ENCODE peak calls at places on chromosomes 7 and 10, in seven cellular contexts. B, L, H, R, F, P and V are unnamed samples.

GRCh38 chr10:77532068-77532467 is 105.5 kb downstream of the KCNMA1 start:
- DNase-seq in B (no peak), L (no peak), H (no peak), R (no peak), F (peak; percentile 75), P (no peak), V (no peak)

GRCh38 chr10:113585949-113586348 is 33.1 kb downstream of the HABP2 start:
- DNase-seq in B (no peak), L (no peak), H (no peak), R (no peak), F (no peak), P (no peak), V (no peak)

GRCh38 chr10:124743188-124744046 is 761 bp downstream of the FAM53B start:
- DNase-seq in B (peak; percentile 46), L (peak; percentile 50), H (peak; percentile 41), R (no peak), F (no peak), P (peak; percentile 54), V (peak; percentile 81)

GRCh38 chr10:21452203-21452602 is 73.3 kb downstream of the SKIDA1 start:
- DNase-seq in B (no peak), L (peak; percentile 11), H (no peak), R (no peak), F (no peak), P (no peak), V (no peak)

GRCh38 chr7:12770227-12770975 is 83.0 kb downstream of the ARL4A start:
- DNase-seq in B (no peak), L (peak; percentile 35), H (no peak), R (peak; percentile 18), F (peak; percentile 23), P (no peak), V (peak; percentile 50)

GRCh38 chr7:148959726-148960125 is 68.6 kb downstream of the PDIA4 start:
- DNase-seq in B (no peak), L (no peak), H (no peak), R (no peak), F (no peak), P (no peak), V (no peak)

GRCh38 chr10:79348640-79348988 is 1.3 kb downstream of the PPIF start:
- DNase-seq in B (no peak), L (no peak), H (no peak), R (no peak), F (no peak), P (no peak), V (no peak)

GRCh38 chr10:72800000-72800740 is 93.4 kb upstream of the OIT3 start:
- DNase-seq in B (no peak), L (peak; percentile 33), H (no peak), R (no peak), F (peak; percentile 7), P (no peak), V (peak; percentile 44)

GRCh38 chr7:94375713-94376112 is 19.0 kb upstream of the COL1A2 start:
- DNase-seq in B (no peak), L (peak; percentile 52), H (peak; percentile 75), R (no peak), F (peak; percentile 43), P (no peak), V (peak; percentile 57)

GRCh38 chr7:2972531-2973161 is 71.0 kb downstream of the CARD11 start:
- DNase-seq in B (no peak), L (no peak), H (no peak), R (no peak), F (no peak), P (no peak), V (peak; percentile 11)

GRCh38 chr7:82317257-82317721 is 126.3 kb downstream of the CACNA2D1 start:
- DNase-seq in B (no peak), L (peak; percentile 55), H (no peak), R (no peak), F (no peak), P (no peak), V (no peak)

GRCh38 chr10:48199580-48200377 is 74.7 kb downstream of the FRMPD2 start:
- DNase-seq in B (no peak), L (no peak), H (peak; percentile 44), R (no peak), F (no peak), P (no peak), V (no peak)

GRCh38 chr10:70191161-70191770 is 21.0 kb upstream of the SAR1A start:
- DNase-seq in B (peak; percentile 54), L (no peak), H (no peak), R (no peak), F (no peak), P (no peak), V (no peak)

GRCh38 chr7:151397026-151397425 is 12.8 kb downstream of the WDR86 start:
- DNase-seq in B (no peak), L (no peak), H (no peak), R (no peak), F (no peak), P (no peak), V (no peak)

GRCh38 chr7:85510287-85510686 is 323.4 kb upstream of the SEMA3D start:
- DNase-seq in B (no peak), L (no peak), H (no peak), R (no peak), F (no peak), P (no peak), V (no peak)

GRCh38 chr10:5466451-5466996 is 32.8 kb downstream of the CALML5 start:
- DNase-seq in B (peak; percentile 86), L (peak; percentile 90), H (peak; percentile 93), R (no peak), F (peak; percentile 94), P (no peak), V (peak; percentile 89)

DNA sequence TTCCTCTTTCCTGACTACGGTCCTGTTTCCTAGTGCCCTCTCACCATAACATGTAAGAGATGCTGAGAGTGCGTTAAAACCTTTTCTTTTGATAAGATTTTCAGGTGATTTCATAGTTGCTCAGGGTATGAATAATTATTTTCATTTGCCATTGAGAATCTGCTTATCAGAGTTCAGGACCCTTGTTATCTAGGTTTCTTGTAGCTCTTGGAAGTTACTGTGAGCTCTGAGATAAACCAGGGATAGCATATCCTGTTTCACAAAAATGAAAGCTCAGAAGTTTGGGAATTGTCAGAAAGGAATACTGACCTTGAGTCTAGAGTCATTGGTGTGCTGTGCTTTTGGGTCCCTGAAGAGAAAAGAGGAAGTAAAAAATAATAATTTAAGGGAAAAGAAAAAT is 76.8 kb upstream of the PRKG1 start:
- DNase-seq in B (no peak), L (no peak), H (no peak), R (no peak), F (no peak), P (no peak), V (no peak)
- H3K4me3 ChIP-seq in B (no peak overlapping the region), L (no peak overlapping the region), H (no peak overlapping the region), R (peak overlapping the region; percentile 3), F (no peak overlapping the region), P (no peak overlapping the region), V (no peak overlapping the region)

GRCh38 chr7:55018361-55019328 is at the start of gene EGFR:
- DNase-seq in B (peak; percentile 80), L (peak; percentile 75), H (peak; percentile 87), R (peak; percentile 85), F (peak; percentile 61), P (peak; percentile 78), V (peak; percentile 86)

GRCh38 chr7:55017841-55018240 is 976 bp upstream of the EGFR start:
- DNase-seq in B (no peak), L (no peak), H (no peak), R (no peak), F (no peak), P (no peak), V (no peak)

GRCh38 chr7:55019691-55020480 is 1.1 kb downstream of the EGFR start:
- DNase-seq in B (no peak), L (peak; percentile 55), H (peak; percentile 59), R (peak; percentile 24), F (no peak), P (peak; percentile 62), V (peak; percentile 75)

GRCh38 chr7:55020481-55020871 is 1.7 kb downstream of the EGFR start:
- DNase-seq in B (peak; percentile 88), L (no peak), H (peak; percentile 53), R (peak; percentile 45), F (peak; percentile 93), P (peak; percentile 42), V (no peak)

GRCh38 chr7:55019329-55019690 is 493 bp downstream of the EGFR start:
- DNase-seq in B (no peak), L (peak; percentile 64), H (peak; percentile 74), R (peak; percentile 83), F (no peak), P (peak; percentile 43), V (peak; percentile 84)
- H3K4me3 ChIP-seq in B (peak overlapping the region; percentile 79), L (peak overlapping the region; percentile 69), H (peak overlapping the region; percentile 96), R (peak overlapping the region; percentile 85), F (peak overlapping the region; percentile 75), P (peak overlapping the region; percentile 95), V (peak overlapping the region; percentile 72)

GRCh38 chr7:135979674-135980660 is 2.8 kb upstream of the MTPN start:
- DNase-seq in B (no peak), L (no peak), H (no peak), R (no peak), F (peak; percentile 71), P (no peak), V (no peak)

GRCh38 chr7:135977742-135978066 is 545 bp upstream of the MTPN start:
- DNase-seq in B (no peak), L (no peak), H (no peak), R (no peak), F (no peak), P (no peak), V (no peak)

GRCh38 chr7:135978624-135979023 is 1.5 kb upstream of the MTPN start:
- DNase-seq in B (no peak), L (no peak), H (no peak), R (no peak), F (no peak), P (no peak), V (no peak)

GRCh38 chr7:135981958-135982646 is 4.9 kb upstream of the MTPN start:
- DNase-seq in B (no peak), L (no peak), H (no peak), R (no peak), F (no peak), P (no peak), V (no peak)

DNA sequence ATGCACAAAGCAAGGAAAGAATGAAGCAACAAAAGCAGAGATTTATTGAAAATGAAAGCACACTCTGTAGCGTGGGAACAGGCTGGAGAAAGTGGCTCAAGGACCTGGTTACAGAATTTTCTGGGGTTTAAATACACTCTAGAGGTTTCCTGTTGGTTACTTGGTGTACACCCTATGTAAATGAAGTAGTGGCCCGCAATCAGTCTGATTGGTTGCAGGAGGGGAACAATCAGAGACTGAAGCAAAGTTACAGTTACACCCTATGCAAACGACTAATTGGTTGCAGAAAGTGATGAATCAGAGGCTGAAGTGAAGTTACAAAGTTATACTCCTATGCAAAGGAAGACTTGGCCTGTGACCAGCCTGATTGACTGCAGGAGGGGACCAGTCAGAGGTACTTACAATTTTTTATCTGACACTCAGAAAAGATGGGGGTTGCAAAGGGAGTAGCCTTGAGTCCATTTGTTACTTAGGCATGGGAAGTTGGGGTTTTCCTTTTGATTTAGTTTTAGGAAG is 3.6 kb upstream of the MTPN start:
- DNase-seq in B (peak; percentile 52), L (no peak), H (no peak), R (no peak), F (peak; percentile 83), P (no peak), V (no peak)
- H3K4me3 ChIP-seq in B (no peak overlapping the region), L (no peak overlapping the region), H (no peak overlapping the region), R (peak overlapping the region; percentile 14), F (no peak overlapping the region), P (no peak overlapping the region), V (no peak overlapping the region)

DNA sequence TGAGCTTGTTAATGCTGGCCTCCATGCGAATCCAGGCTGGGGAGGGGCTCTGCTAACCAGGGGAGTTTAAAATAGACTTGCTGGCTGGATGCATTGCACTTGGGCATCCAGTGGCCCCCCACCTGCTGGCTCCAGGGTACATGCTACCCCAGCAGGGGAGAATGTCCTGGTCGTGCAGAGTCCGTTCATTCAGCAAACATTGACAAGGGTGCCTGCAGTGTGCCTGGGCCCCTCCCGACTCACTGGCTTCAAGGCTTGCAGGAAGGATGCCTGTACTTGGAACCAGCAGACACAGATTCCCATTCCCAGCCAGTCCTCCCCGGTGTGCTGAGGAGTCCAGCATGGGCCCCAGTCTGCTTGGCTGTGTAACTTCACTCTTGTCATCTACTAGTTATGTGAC is 1.5 kb downstream of the SLC29A3 start:
- DNase-seq in B (no peak), L (no peak), H (no peak), R (no peak), F (no peak), P (no peak), V (no peak)
- H3K4me3 ChIP-seq in B (peak overlapping the region; percentile 65), L (no peak overlapping the region), H (no peak overlapping the region), R (no peak overlapping the region), F (no peak overlapping the region), P (no peak overlapping the region), V (no peak overlapping the region)